ENCODE peak calls at places on chromosomes 7 and 10, in eight cellular contexts. D, J, H, M, S, R, Z and G are unnamed samples.

GRCh38 chr7:125668321-125668993 is 738.8 kb upstream of the POT1 start:
- DNase-seq in D (no peak), J (no peak), H (no peak), M (no peak), S (peak), R (no peak), Z (no peak), G (no peak)

GRCh38 chr10:615583-616152 is 73.8 kb downstream of the DIP2C start:
- DNase-seq in D (no peak), J (no peak), H (peak), M (no peak), S (peak), R (no peak), Z (peak), G (no peak)

GRCh38 chr10:117139581-117140524 is 1.8 kb upstream of the VAX1 start:
- DNase-seq in D (peak), J (no peak), H (no peak), M (no peak), S (no peak), R (no peak), Z (no peak), G (no peak)

GRCh38 chr7:22949944-22950343 is 64.0 kb downstream of the HYCC1 start:
- DNase-seq in D (no peak), J (no peak), H (no peak), M (no peak), S (peak), R (no peak), Z (no peak), G (no peak)

GRCh38 chr10:132745971-132746370 is 40.0 kb downstream of the NKX6-2 start:
- DNase-seq in D (no peak), J (no peak), H (no peak), M (no peak), S (no peak), R (no peak), Z (no peak), G (no peak)

GRCh38 chr7:108294595-108294994 is 161.6 kb downstream of the NRCAM start:
- DNase-seq in D (no peak), J (no peak), H (no peak), M (peak), S (peak), R (peak), Z (no peak), G (no peak)

GRCh38 chr10:80382989-80383388 is 25.4 kb upstream of the PRXL2A start:
- DNase-seq in D (peak), J (peak), H (peak), M (peak), S (peak), R (peak), Z (no peak), G (no peak)

GRCh38 chr7:94452257-94452656 is 57.4 kb upstream of the CASD1 start:
- DNase-seq in D (no peak), J (no peak), H (no peak), M (no peak), S (no peak), R (no peak), Z (no peak), G (no peak)

GRCh38 chr10:27998178-27998953 is 513 bp downstream of the ODAD2 start:
- DNase-seq in D (peak), J (no peak), H (no peak), M (peak), S (peak), R (no peak), Z (no peak), G (no peak)

GRCh38 chr10:22723343-22723779 is 9.0 kb upstream of the PIP4K2A start:
- DNase-seq in D (no peak), J (no peak), H (no peak), M (peak), S (no peak), R (peak), Z (no peak), G (no peak)

GRCh38 chr7:38507379-38507778 is 123.8 kb downstream of the AMPH start:
- DNase-seq in D (no peak), J (no peak), H (no peak), M (no peak), S (peak), R (no peak), Z (no peak), G (no peak)

GRCh38 chr7:100683659-100684533 is 10.2 kb downstream of the GIGYF1 start:
- DNase-seq in D (no peak), J (no peak), H (no peak), M (no peak), S (no peak), R (no peak), Z (no peak), G (no peak)

GRCh38 chr7:127628445-127628844 is 10.5 kb upstream of the PAX4 start:
- DNase-seq in D (peak), J (no peak), H (no peak), M (no peak), S (no peak), R (no peak), Z (no peak), G (no peak)

GRCh38 chr7:42572046-42572445 is 335.0 kb upstream of the GLI3 start:
- DNase-seq in D (no peak), J (no peak), H (peak), M (no peak), S (peak), R (no peak), Z (no peak), G (no peak)

GRCh38 chr10:42836096-42836495 is 53.5 kb downstream of the BMS1 start:
- DNase-seq in D (peak), J (no peak), H (no peak), M (no peak), S (no peak), R (no peak), Z (no peak), G (no peak)

GRCh38 chr10:72133517-72133916 is 45.2 kb upstream of the SPOCK2 start:
- DNase-seq in D (no peak), J (no peak), H (peak), M (peak), S (peak), R (no peak), Z (peak), G (no peak)

GRCh38 chr10:69684020-69684980 is 54.3 kb downstream of the FAM241B start:
- DNase-seq in D (no peak), J (peak), H (peak), M (no peak), S (peak), R (no peak), Z (no peak), G (peak)

GRCh38 chr10:21675157-21675796 is 141.2 kb downstream of the MLLT10 start:
- DNase-seq in D (peak), J (no peak), H (peak), M (peak), S (peak), R (peak), Z (no peak), G (no peak)

GRCh38 chr10:130454543-130455000 is 318.4 kb downstream of the GLRX3 start:
- DNase-seq in D (no peak), J (no peak), H (no peak), M (no peak), S (no peak), R (no peak), Z (no peak), G (no peak)

GRCh38 chr7:3095046-3095445 is 51.4 kb upstream of the CARD11 start:
- DNase-seq in D (no peak), J (peak), H (no peak), M (peak), S (no peak), R (peak), Z (no peak), G (no peak)

GRCh38 chr10:114767589-114768393 is 53.8 kb upstream of the FHIP2A start:
- DNase-seq in D (peak), J (peak), H (peak), M (peak), S (no peak), R (no peak), Z (no peak), G (no peak)

GRCh38 chr10:119535837-119536507 is 6.5 kb downstream of the RGS10 start:
- DNase-seq in D (no peak), J (no peak), H (no peak), M (no peak), S (no peak), R (no peak), Z (no peak), G (no peak)

GRCh38 chr7:106563466-106564150 is 97.3 kb downstream of the CCDC71L start:
- DNase-seq in D (no peak), J (no peak), H (peak), M (no peak), S (no peak), R (no peak), Z (no peak), G (no peak)

GRCh38 chr7:156897673-156898072 is 4.7 kb upstream of the LMBR1 start:
- DNase-seq in D (no peak), J (no peak), H (peak), M (peak), S (peak), R (no peak), Z (no peak), G (no peak)

GRCh38 chr10:67863094-67863493 is 21.4 kb upstream of the SIRT1 start:
- DNase-seq in D (no peak), J (no peak), H (no peak), M (no peak), S (no peak), R (no peak), Z (no peak), G (no peak)

GRCh38 chr10:123724747-123725146 is 58.6 kb downstream of the GPR26 start:
- DNase-seq in D (no peak), J (no peak), H (no peak), M (no peak), S (no peak), R (no peak), Z (no peak), G (no peak)

GRCh38 chr7:46291601-46292150 is 370.6 kb upstream of the IGFBP3 start:
- DNase-seq in D (no peak), J (no peak), H (peak), M (peak), S (peak), R (no peak), Z (peak), G (no peak)

GRCh38 chr7:94696981-94697670 is 41.2 kb upstream of the SGCE start:
- DNase-seq in D (no peak), J (peak), H (peak), M (no peak), S (peak), R (no peak), Z (peak), G (peak)

GRCh38 chr10:67779455-67780205 is 58.4 kb downstream of the DNAJC12 start:
- DNase-seq in D (peak), J (peak), H (peak), M (peak), S (peak), R (peak), Z (peak), G (peak)

GRCh38 chr10:28993056-28993455 is 295.8 kb upstream of the LYZL1 start:
- DNase-seq in D (no peak), J (no peak), H (no peak), M (no peak), S (no peak), R (no peak), Z (no peak), G (no peak)

GRCh38 chr10:86970152-86970886 is 2.0 kb downstream of the ADIRF start:
- DNase-seq in D (peak), J (peak), H (peak), M (no peak), S (peak), R (no peak), Z (no peak), G (no peak)

GRCh38 chr10:86969421-86970041 is 1.2 kb downstream of the ADIRF start:
- DNase-seq in D (peak), J (no peak), H (peak), M (peak), S (no peak), R (no peak), Z (no peak), G (no peak)

GRCh38 chr10:86970887-86971145 is 2.5 kb downstream of the ADIRF start:
- DNase-seq in D (peak), J (no peak), H (no peak), M (no peak), S (no peak), R (no peak), Z (no peak), G (no peak)

GRCh38 chr10:86972613-86973380 is 4.5 kb downstream of the ADIRF start:
- DNase-seq in D (peak), J (no peak), H (no peak), M (no peak), S (no peak), R (no peak), Z (no peak), G (no peak)

GRCh38 chr10:86971146-86971991 is 3.1 kb downstream of the ADIRF start:
- DNase-seq in D (peak), J (peak), H (peak), M (peak), S (peak), R (no peak), Z (peak), G (peak)
- TF ChIP-seq CTCF in D (no peak), J (no peak), H (peak), M (no peak), S (no peak), R (no peak), Z (no peak), G (no peak)

GRCh38 chr10:101397140-101397539 is 43.2 kb downstream of the BTRC start:
- DNase-seq in D (no peak), J (peak), H (peak), M (peak), S (peak), R (peak), Z (peak), G (no peak)
- TF ChIP-seq CTCF in D (no peak), J (no peak), H (no peak), M (no peak), S (no peak), R (no peak), Z (no peak), G (no peak)

GRCh38 chr7:25775570-25775969 is 376.4 kb upstream of the NFE2L3 start:
- DNase-seq in D (no peak), J (no peak), H (no peak), M (no peak), S (no peak), R (no peak), Z (no peak), G (no peak)
- TF ChIP-seq CTCF in D (no peak), J (no peak), H (no peak), M (no peak), S (no peak), R (no peak), Z (no peak), G (no peak)

GRCh38 chr10:57657164-57657765 is 610.4 kb downstream of the IPMK start:
- DNase-seq in D (peak), J (no peak), H (peak), M (peak), S (peak), R (peak), Z (peak), G (no peak)
- TF ChIP-seq CTCF in D (peak), J (peak), H (peak), M (peak), S (peak), R (peak), Z (peak), G (no peak)

DNA sequence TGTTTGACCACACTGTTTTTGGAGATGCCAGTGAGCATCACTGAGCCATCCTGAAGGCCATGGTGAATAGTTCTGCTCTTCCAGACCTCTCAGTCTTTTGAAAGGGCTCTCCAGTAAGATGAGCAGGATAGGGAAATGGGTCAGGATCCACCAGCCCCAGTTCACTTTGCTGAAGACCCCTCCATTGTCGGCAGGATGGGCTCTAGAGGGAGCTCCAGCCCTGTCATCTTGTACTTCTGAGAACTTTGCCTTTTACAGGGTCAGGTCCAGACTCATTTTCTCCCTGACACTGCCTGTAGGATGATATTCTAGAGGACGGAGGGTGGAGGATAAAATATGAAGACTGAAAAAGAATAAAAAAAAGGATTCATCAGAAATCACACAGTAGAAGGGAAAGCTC is 13.1 kb downstream of the LHFPL3 start:
- DNase-seq in D (peak), J (no peak), H (no peak), M (no peak), S (no peak), R (peak), Z (no peak), G (no peak)
- TF ChIP-seq CTCF in D (peak), J (no peak), H (no peak), M (no peak), S (no peak), R (peak), Z (no peak), G (no peak)

GRCh38 chr7:147400926-147401325 is 1189.6 kb upstream of the C7orf33 start:
- DNase-seq in D (no peak), J (no peak), H (no peak), M (no peak), S (no peak), R (no peak), Z (no peak), G (no peak)
- TF ChIP-seq CTCF in D (no peak), J (no peak), H (no peak), M (no peak), S (no peak), R (no peak), Z (no peak), G (no peak)